ENCODE peak calls at places on chromosomes 3 and 15, in six cellular contexts. L is left lung, K is aorta, E is ovary, O is sigmoid colon, U is prostate gland. D is an unnamed sample.
A peak's percentile ranks its signal among the peaks of the same experiment; 100 is the strongest.

GRCh38 chr3:143775401-143775970 is 72.8 kb downstream of the SLC9A9 start:
- DNase-seq in K (no peak), U (peak; percentile 17), O (no peak), L (no peak), E (no peak), D (no peak)

GRCh38 chr3:19070325-19070724 is 78.0 kb upstream of the KCNH8 start:
- DNase-seq in K (no peak), U (no peak), O (no peak), E (no peak), L (no peak), D (no peak)

GRCh38 chr15:92385096-92385495 is 8.6 kb upstream of the ST8SIA2 start:
- DNase-seq in E (no peak), U (no peak), L (no peak), K (no peak), O (no peak), D (no peak)

GRCh38 chr15:73924258-73924921 is 1.9 kb upstream of the LOXL1 start:
- DNase-seq in U (peak; percentile 36), L (no peak), K (peak; percentile 87), O (no peak), E (peak; percentile 62), D (no peak)

GRCh38 chr3:39668420-39668819 is 141.0 kb upstream of the MYRIP start:
- DNase-seq in E (no peak), L (no peak), U (no peak), K (no peak), O (no peak), D (no peak)

GRCh38 chr3:194098036-194098871 is 37.7 kb upstream of the HES1 start:
- DNase-seq in K (no peak), U (no peak), L (no peak), E (no peak), O (no peak), D (no peak)

GRCh38 chr3:69179740-69180372 is 57.5 kb upstream of the LMOD3 start:
- DNase-seq in E (no peak), L (no peak), K (no peak), O (no peak), U (no peak), D (no peak)

GRCh38 chr3:12340506-12340905 is 51.6 kb downstream of the PPARG start:
- DNase-seq in U (no peak), K (no peak), E (no peak), O (no peak), L (no peak), D (no peak)

GRCh38 chr15:99916668-99917223 is 183.5 kb upstream of the LYSMD4 start:
- DNase-seq in L (no peak), U (no peak), K (peak; percentile 57), E (no peak), O (no peak), D (no peak)

GRCh38 chr15:31024330-31024729 is 32.9 kb upstream of the MTMR10 start:
- DNase-seq in O (no peak), L (no peak), K (no peak), E (no peak), U (no peak), D (no peak)

GRCh38 chr3:149534671-149535394 is 60.3 kb downstream of the TM4SF4 start:
- DNase-seq in L (peak; percentile 65), K (no peak), U (peak; percentile 55), E (no peak), O (peak; percentile 75), D (no peak)
- H3K4me3 ChIP-seq in L (no peak overlapping the region), K (no peak overlapping the region), U (no peak overlapping the region), E (no peak overlapping the region), O (no peak overlapping the region), D (no peak overlapping the region)

GRCh38 chr3:129196601-129197000 is 12.9 kb upstream of the CNBP start:
- DNase-seq in K (no peak), L (no peak), U (no peak), O (no peak), E (no peak), D (no peak)
- H3K27ac ChIP-seq in K (peak overlapping the region; percentile 80), L (peak overlapping the region; percentile 89), U (peak overlapping the region; percentile 50), O (peak overlapping the region; percentile 79), E (no peak overlapping the region), D (no peak overlapping the region)

DNA sequence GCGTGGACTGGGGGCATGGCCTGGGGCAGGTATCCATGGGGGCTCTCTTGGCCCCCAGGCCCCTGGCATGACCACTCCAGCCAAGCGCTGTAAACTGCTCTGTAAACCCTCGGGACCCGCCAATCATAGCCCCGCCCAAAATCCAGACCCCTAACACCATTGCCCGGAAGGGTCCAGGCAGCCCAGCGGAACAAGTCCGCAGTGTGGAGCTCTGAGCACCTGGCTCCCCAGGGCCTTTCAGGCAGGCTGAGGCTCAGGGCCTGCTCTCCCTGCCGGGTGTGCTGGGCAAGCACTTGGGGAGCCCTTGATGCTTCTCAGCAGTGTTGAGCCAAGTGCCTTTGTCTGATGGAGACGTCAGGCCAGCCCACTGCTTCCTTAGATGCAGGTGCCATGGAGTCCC is 106.2 kb downstream of the TLE3 start:
- DNase-seq in U (no peak), O (no peak), K (no peak), L (no peak), E (no peak), D (no peak)
- H3K4me1 ChIP-seq in U (no peaks in the 10 kb centered on the region), O (no peaks in the 10 kb centered on the region), K (no peaks in the 10 kb centered on the region), L (no peaks in the 10 kb centered on the region), E (no peaks in the 10 kb centered on the region), D (no peaks in the 10 kb centered on the region)

GRCh38 chr3:6491768-6492167 is 369.1 kb upstream of the GRM7 start:
- DNase-seq in E (no peak), L (no peak), U (no peak), K (no peak), O (no peak), D (no peak)

GRCh38 chr3:6492306-6492705 is 368.6 kb upstream of the GRM7 start:
- DNase-seq in L (no peak), E (no peak), O (no peak), U (no peak), K (no peak), D (no peak)
- H3K4me3 ChIP-seq in L (no peak overlapping the region), E (no peak overlapping the region), O (no peak overlapping the region), U (no peak overlapping the region), K (no peak overlapping the region), D (no peak overlapping the region)

GRCh38 chr15:96325579-96326331 is 4.7 kb upstream of the NR2F2 start:
- DNase-seq in K (no peak), L (no peak), U (no peak), E (no peak), O (no peak), D (no peak)
- H3K27ac ChIP-seq in K (peak overlapping the region; percentile 41), L (peak overlapping the region; percentile 78), U (peak overlapping the region; percentile 92), E (peak overlapping the region; percentile 82), O (peak overlapping the region; percentile 95), D (no peak overlapping the region)

DNA sequence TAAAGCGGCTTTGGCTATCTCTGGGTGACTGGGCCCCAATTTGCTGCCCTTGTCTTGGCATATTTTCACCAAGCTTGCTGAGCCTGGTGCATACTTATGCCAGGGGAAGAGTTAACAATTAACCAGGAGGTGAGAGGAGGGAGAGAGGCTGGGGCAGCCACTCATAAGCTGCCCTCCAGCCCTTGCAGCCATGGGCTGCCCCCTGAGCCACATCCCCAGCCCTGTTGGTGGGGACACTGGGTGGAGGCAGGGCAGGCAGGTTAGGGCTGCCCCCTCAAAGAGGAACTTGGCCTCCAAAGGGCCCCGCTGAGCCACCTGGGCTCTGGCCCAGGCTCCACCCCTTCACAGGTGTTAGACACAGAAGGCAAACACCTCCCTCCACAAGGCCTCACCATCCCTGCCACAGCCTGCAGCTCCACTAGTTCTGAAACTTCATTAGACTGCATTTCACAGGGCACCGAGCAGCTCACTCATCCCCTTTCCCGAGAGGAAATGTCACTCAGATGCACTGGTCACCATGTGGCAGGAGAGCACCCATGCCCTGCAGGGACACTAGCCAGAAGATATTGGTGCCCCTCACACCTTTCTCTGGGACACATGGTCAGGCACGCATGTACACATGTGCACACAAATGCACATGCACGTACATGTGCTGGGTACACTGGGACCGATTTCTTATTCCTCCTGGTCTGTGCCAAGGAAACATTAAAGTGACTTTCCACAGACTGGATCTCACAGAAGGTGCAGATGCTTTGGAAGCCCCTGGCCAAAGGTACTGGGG is 20.2 kb downstream of the AMOTL2 start:
- DNase-seq in U (no peak), K (peak; percentile 63), O (peak; percentile 61), E (no peak), L (peak; percentile 68), D (no peak)
- H3K4me1 ChIP-seq in U (peaks cover 13% of the 10 kb centered on the region), K (no peaks in the 10 kb centered on the region), O (peaks cover 67% of the 10 kb centered on the region), E (peaks cover 24% of the 10 kb centered on the region), L (peaks cover 55% of the 10 kb centered on the region), D (no peaks in the 10 kb centered on the region)

GRCh38 chr3:138945646-138946553 is 1.0 kb downstream of the FOXL2 start:
- DNase-seq in U (no peak), O (no peak), E (peak; percentile 63), K (no peak), L (no peak), D (no peak)

GRCh38 chr3:138946554-138947302 is at the start of the genes FOXL2 and FOXL2NB:
- DNase-seq in U (no peak), L (no peak), E (peak; percentile 95), K (peak; percentile 83), O (no peak), D (no peak)

GRCh38 chr3:138949002-138949418 is 2.0 kb downstream of the FOXL2NB start:
- DNase-seq in L (no peak), K (no peak), O (no peak), E (peak; percentile 68), U (no peak), D (no peak)

GRCh38 chr3:138948371-138949001 is 1.5 kb downstream of the FOXL2NB start:
- DNase-seq in U (no peak), O (no peak), E (no peak), L (no peak), K (peak; percentile 45), D (no peak)

GRCh38 chr3:138947303-138948121 is 495 bp downstream of the FOXL2NB start:
- DNase-seq in K (peak; percentile 69), E (no peak), U (no peak), L (no peak), O (no peak), D (no peak)
- H3K4me3 ChIP-seq in K (peak overlapping the region; percentile 51), E (peak overlapping the region; percentile 75), U (peak overlapping the region; percentile 22), L (peak overlapping the region; percentile 22), O (peak overlapping the region; percentile 47), D (peak overlapping the region; percentile 44)

GRCh38 chr3:158961497-158961896 is 159.6 kb downstream of the MFSD1 start:
- DNase-seq in E (no peak), U (no peak), O (no peak), L (no peak), K (no peak), D (no peak)
- H3K27ac ChIP-seq in E (no peak overlapping the region), U (no peak overlapping the region), O (no peak overlapping the region), L (no peak overlapping the region), K (no peak overlapping the region), D (no peak overlapping the region)

GRCh38 chr3:56885879-56886647 is 84.3 kb upstream of the ARHGEF3 start:
- DNase-seq in L (no peak), E (no peak), K (no peak), U (no peak), O (no peak), D (no peak)
- H3K4me1 ChIP-seq in L (peaks cover 10% of the 10 kb centered on the region), E (peaks cover 3% of the 10 kb centered on the region), K (no peaks in the 10 kb centered on the region), U (no peaks in the 10 kb centered on the region), O (peaks cover 16% of the 10 kb centered on the region), D (peaks cover 45% of the 10 kb centered on the region)